ENCODE peak calls at places on chromosomes 13 and 19, in five cellular contexts. Z is stomach, P is prostate gland, G is breast epithelium, E is upper lobe of left lung. M is an unnamed sample.

GRCh38 chr13:48236528-48237353 is 3.7 kb downstream of the ITM2B start:
- DNase-seq in Z (no peak), P (no peak), G (no peak), E (no peak), M (no peak)

GRCh38 chr19:12789098-12789903 is 2.0 kb upstream of the JUNB start:
- DNase-seq in Z (no peak), E (no peak), P (no peak), G (no peak), M (no peak)

GRCh38 chr13:33303885-33304284 is 18.3 kb upstream of the STARD13 start:
- DNase-seq in G (no peak), E (no peak), Z (no peak), P (no peak), M (no peak)

GRCh38 chr19:49119411-49120324 is at the start of gene PPFIA3:
- DNase-seq in E (peak; percentile 68), G (peak; percentile 72), P (peak; percentile 61), Z (peak; percentile 77), M (no peak)

GRCh38 chr13:110274687-110275086 is 32.3 kb downstream of the COL4A1 start:
- DNase-seq in P (no peak), G (no peak), Z (no peak), E (no peak), M (no peak)

GRCh38 chr13:29577135-29578051 is 18.1 kb downstream of the SLC7A1 start:
- DNase-seq in P (no peak), E (no peak), G (no peak), Z (no peak), M (no peak)

GRCh38 chr19:4390017-4390861 is 10.1 kb downstream of the SH3GL1 start:
- DNase-seq in P (no peak), E (peak; percentile 58), Z (no peak), G (no peak), M (no peak)

GRCh38 chr13:93635687-93636086 is 409.1 kb downstream of the GPC6 start:
- DNase-seq in Z (no peak), P (no peak), G (no peak), E (no peak), M (no peak)

GRCh38 chr13:23928985-23929384 is 31.7 kb upstream of the C1QTNF9B start:
- DNase-seq in G (no peak), Z (no peak), E (no peak), P (no peak), M (no peak)

GRCh38 chr19:47161876-47162489 is 31.3 kb downstream of the SAE1 start:
- DNase-seq in Z (no peak), E (no peak), G (no peak), P (no peak), M (no peak)

GRCh38 chr13:67515895-67516294 is 285.8 kb upstream of the PCDH9 start:
- DNase-seq in Z (no peak), E (no peak), G (no peak), P (no peak), M (no peak)

GRCh38 chr13:99376132-99376531 is 68.9 kb upstream of the GPR183 start:
- DNase-seq in P (no peak), G (no peak), E (peak; percentile 72), Z (no peak), M (no peak)

GRCh38 chr19:34274827-34275625 is 20.7 kb downstream of the GARRE1 start:
- DNase-seq in E (no peak), Z (no peak), P (no peak), G (no peak), M (no peak)

GRCh38 chr13:42894765-42895181 is 97.3 kb downstream of the EPSTI1 start:
- DNase-seq in G (no peak), P (no peak), Z (no peak), E (no peak), M (no peak)

GRCh38 chr13:69935043-69935442 is 172.6 kb upstream of the ATXN8OS start:
- DNase-seq in E (no peak), P (no peak), Z (no peak), G (no peak), M (no peak)

GRCh38 chr19:27843861-27844260 is 1369.1 kb downstream of the UQCRFS1 start:
- DNase-seq in E (no peak), P (no peak), G (no peak), Z (no peak), M (no peak)

GRCh38 chr13:106234656-106235055 is 300.8 kb downstream of the EFNB2 start:
- DNase-seq in Z (peak; percentile 49), P (no peak), E (no peak), G (no peak), M (no peak)

GRCh38 chr19:11054200-11054599 is 35.1 kb upstream of the LDLR start:
- DNase-seq in P (no peak), E (no peak), Z (no peak), G (no peak), M (no peak)

DNA sequence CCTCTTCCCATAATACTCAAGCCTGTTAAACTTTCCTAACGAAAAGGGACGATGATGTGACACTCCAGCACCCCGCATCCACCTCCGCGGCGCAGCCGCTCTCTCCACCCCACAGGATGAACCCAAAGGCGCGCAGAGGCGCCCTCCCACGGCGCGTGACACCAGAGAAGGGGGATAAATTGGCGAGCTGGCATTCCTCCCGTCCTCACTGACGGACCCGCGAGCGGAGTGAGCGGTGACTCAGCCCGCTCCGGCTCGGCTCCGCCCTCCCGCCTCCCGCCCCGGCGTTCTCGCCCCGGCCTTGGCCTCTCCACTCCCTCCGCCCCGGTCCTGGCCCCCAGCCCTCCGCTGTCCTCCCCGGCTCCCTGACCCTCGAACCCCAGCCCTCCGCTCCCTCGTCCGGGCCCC is 590 bp downstream of the TUBGCP3 start:
- DNase-seq in Z (peak; percentile 82), P (peak; percentile 63), G (peak; percentile 71), E (peak; percentile 90), M (peak; percentile 78)
- TF ChIP-seq POLR2AphosphoS5 in Z (peak; percentile 55), P (no peak), G (peak; percentile 53), E (no peak), M (no peak)

GRCh38 chr19:15371119-15371518 is 8.5 kb downstream of the AKAP8 start:
- DNase-seq in P (no peak), E (no peak), G (no peak), Z (no peak), M (no peak)
- TF ChIP-seq POLR2A in P (no peak), E (no peak), G (no peak), Z (no peak), M (no peak)

GRCh38 chr19:45528744-45529453 is 21.6 kb downstream of the VASP start:
- DNase-seq in G (peak; percentile 69), P (peak; percentile 74), E (no peak), Z (peak; percentile 70), M (no peak)
- TF ChIP-seq POLR2AphosphoS5 in G (no peak), P (no peak), E (no peak), Z (no peak), M (peak; percentile 60)

GRCh38 chr13:20969182-20969581 is 66.6 kb upstream of the XPO4 start:
- DNase-seq in Z (no peak), P (no peak), G (no peak), E (no peak), M (no peak)
- TF ChIP-seq POLR2A in Z (no peak), P (no peak), G (no peak), E (no peak), M (no peak)

DNA sequence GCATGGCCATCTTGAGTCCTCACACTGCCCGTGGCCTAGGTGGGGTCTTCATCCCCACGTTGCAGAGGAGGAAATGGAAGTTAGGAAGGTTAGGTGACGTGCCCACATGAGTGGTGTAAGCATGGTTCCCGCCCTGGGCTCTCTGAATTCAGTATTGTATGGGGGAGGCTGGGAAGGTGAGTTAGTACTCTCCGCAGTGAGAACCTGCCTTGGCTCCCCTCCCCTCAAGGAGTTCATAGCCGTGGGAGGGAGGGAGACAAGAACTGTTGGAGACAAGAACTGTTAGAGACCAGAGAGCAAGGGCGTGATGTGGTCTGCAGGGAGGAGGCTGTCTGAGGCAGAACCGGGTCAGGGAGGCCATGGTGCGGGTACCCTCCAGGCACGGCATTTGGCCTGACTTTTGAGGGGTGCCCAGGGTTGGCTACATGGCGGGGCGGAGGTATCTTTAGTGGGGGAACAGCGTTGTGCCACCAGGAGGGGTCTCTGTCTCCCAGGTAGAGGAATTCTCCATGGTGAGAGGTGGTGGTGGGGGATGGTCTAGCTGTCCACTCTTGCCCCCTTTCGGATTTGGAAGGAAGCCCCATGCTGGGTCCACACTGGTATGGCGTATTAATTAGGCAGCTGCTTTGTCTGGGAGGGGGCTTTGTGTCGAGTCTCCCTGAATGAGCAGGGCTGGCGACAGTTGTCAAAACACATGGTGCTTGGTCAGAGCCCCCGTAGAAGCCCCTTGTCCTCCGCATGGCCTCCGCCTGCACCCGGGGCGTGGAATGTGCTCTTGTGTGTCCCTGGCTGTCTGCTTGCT is 45.8 kb downstream of the CAPN12 start:
- DNase-seq in P (no peak), G (no peak), Z (no peak), E (no peak), M (no peak)
- TF ChIP-seq POLR2AphosphoS5 in P (no peak), G (no peak), Z (no peak), E (no peak), M (no peak)

GRCh38 chr13:28121224-28121623 is 17.1 kb upstream of the PAN3 start:
- DNase-seq in P (no peak), Z (no peak), G (no peak), E (no peak), M (no peak)
- TF ChIP-seq POLR2A in P (no peak), Z (no peak), G (no peak), E (no peak), M (no peak)

M was measured in GM12892.